ENCODE peak calls at places on chromosomes 4 and X, in four cellular contexts. J is T-cell, U is neural progenitor cell, Y is dorsolateral prefrontal cortex. B is an unnamed sample.

GRCh38 chrX:81259714-81260395 is 58.0 kb downstream of the SH3BGRL start:
- DNase-seq in Y (no peak), J (no peak), U (no peak), B (no peak)

GRCh38 chr4:63170923-63171322 is 1238.3 kb downstream of the TECRL start:
- DNase-seq in J (no peak), Y (no peak), U (no peak), B (no peak)

GRCh38 chr4:6986067-6986780 is 56.9 kb upstream of the TADA2B start:
- DNase-seq in U (peak; percentile 69), J (no peak), Y (peak; percentile 59), B (peak; percentile 85)

GRCh38 chr4:110216079-110216478 is 17.7 kb upstream of the ELOVL6 start:
- DNase-seq in U (no peak), Y (no peak), J (no peak), B (no peak)

GRCh38 chrX:105120460-105120859 is 100.0 kb downstream of the TEX13A start:
- DNase-seq in Y (no peak), U (no peak), J (no peak), B (no peak)

GRCh38 chrX:22135994-22136684 is 104.0 kb downstream of the PHEX start:
- DNase-seq in U (peak; percentile 67), J (no peak), Y (no peak), B (no peak)

GRCh38 chr4:3682236-3683076 is 83.7 kb upstream of the ADRA2C start:
- DNase-seq in Y (no peak), J (no peak), U (no peak), B (no peak)

GRCh38 chrX:48076343-48076742 is 4.9 kb upstream of the ZNF630 start:
- DNase-seq in Y (no peak), J (no peak), U (no peak), B (no peak)

GRCh38 chrX:155026420-155026726 is 271 bp upstream of the FUNDC2 start:
- DNase-seq in J (no peak), Y (no peak), U (no peak), B (no peak)

GRCh38 chr4:39464886-39465501 is 6.1 kb downstream of the LIAS start:
- DNase-seq in U (no peak), Y (no peak), J (no peak), B (no peak)

GRCh38 chr4:105186701-105187158 is 40.1 kb downstream of the TET2 start:
- DNase-seq in U (no peak), Y (no peak), J (no peak), B (no peak)

GRCh38 chr4:85132117-85132516 is 165.6 kb upstream of the WDFY3 start:
- DNase-seq in U (no peak), J (no peak), Y (no peak), B (no peak)

GRCh38 chr4:122633211-122633610 is 12.3 kb upstream of the IL21 start:
- DNase-seq in U (no peak), J (no peak), Y (no peak), B (no peak)

GRCh38 chr4:151690164-151690856 is 70.5 kb downstream of the GATB start:
- DNase-seq in Y (no peak), U (peak; percentile 37), J (no peak), B (no peak)

GRCh38 chr4:172220679-172221078 is 407.5 kb downstream of the GALNTL6 start:
- DNase-seq in Y (no peak), J (no peak), U (no peak), B (no peak)

GRCh38 chr4:139171878-139172691 is 4.9 kb downstream of the ELF2 start:
- DNase-seq in Y (no peak), U (no peak), J (no peak), B (no peak)

GRCh38 chrX:96576358-96576757 is 108.3 kb upstream of the DIAPH2 start:
- DNase-seq in Y (no peak), J (no peak), U (no peak), B (no peak)

GRCh38 chrX:17738002-17738713 is 865 bp downstream of the SCML1 start:
- DNase-seq in Y (no peak), J (peak; percentile 62), U (peak; percentile 48), B (peak; percentile 6)

GRCh38 chr4:99471896-99472295 is 36.8 kb upstream of the ADH7 start:
- DNase-seq in J (no peak), U (no peak), Y (no peak), B (no peak)

GRCh38 chrX:133670394-133670793 is 255.1 kb upstream of the GPC4 start:
- DNase-seq in Y (no peak), U (peak; percentile 35), J (no peak), B (no peak)

GRCh38 chrX:153416781-153417180 is 5.5 kb downstream of the ZFP92 start:
- DNase-seq in J (no peak), U (no peak), Y (no peak), B (no peak)

GRCh38 chr4:113540859-113541258 is 220.7 kb downstream of the CAMK2D start:
- DNase-seq in U (no peak), J (no peak), Y (no peak), B (no peak)

GRCh38 chr4:14008494-14008893 is 381.0 kb upstream of the BOD1L1 start:
- DNase-seq in Y (no peak), U (no peak), J (no peak), B (no peak)

GRCh38 chrX:140057001-140057411 is 91.7 kb upstream of the CXorf66 start:
- DNase-seq in J (peak; percentile 14), Y (peak; percentile 84), U (peak; percentile 89), B (peak; percentile 45)